ENCODE peak calls at places on chromosomes 13 and 19, in eight cellular contexts. One of them, this sample, is unnamed.

GRCh38 chr19:9877775-9878510 is 42.8 kb downstream of the PIN1 start:
- DNase-seq in KBM-7: no peak
- DNase-seq in HS-5: peak; percentile 80
- DNase-seq in Kasumi-1: no peak
- DNase-seq in stimulated activated CD4-positive, alpha-beta T cell treated with anti-CD3 and anti-CD28 coated beads, Interleukin-15, amount 100 ng/mL, for 24 hours: no peak
- DNase-seq in activated CD4-positive, alpha-beta T cell treated with anti-CD3 and anti-CD28 coated beads, Interleukin-2, amount 10 ng/mL, durations not matched to agents 7 days and 5 days: no peak
- DNase-seq in endothelial cell: no peak
- DNase-seq in HCEC 1CT: peak; percentile 72
- DNase-seq in this sample: no peak

GRCh38 chr19:12448808-12449207 is 8.0 kb upstream of the ZNF443 start:
- DNase-seq in endothelial cell: no peak
- DNase-seq in HS-5: no peak
- DNase-seq in Kasumi-1: no peak
- DNase-seq in HCEC 1CT: no peak
- DNase-seq in stimulated activated CD4-positive, alpha-beta T cell treated with anti-CD3 and anti-CD28 coated beads, Interleukin-15, amount 100 ng/mL, for 24 hours: no peak
- DNase-seq in KBM-7: no peak
- DNase-seq in activated CD4-positive, alpha-beta T cell treated with anti-CD3 and anti-CD28 coated beads, Interleukin-2, amount 10 ng/mL, durations not matched to agents 7 days and 5 days: no peak
- DNase-seq in this sample: no peak

GRCh38 chr13:94601446-94602431 is at the start of gene GPR180:
- DNase-seq in HS-5: peak; percentile 84
- DNase-seq in HCEC 1CT: peak; percentile 100
- DNase-seq in endothelial cell: peak; percentile 87
- DNase-seq in Kasumi-1: peak; percentile 99
- DNase-seq in KBM-7: peak; percentile 98
- DNase-seq in activated CD4-positive, alpha-beta T cell treated with anti-CD3 and anti-CD28 coated beads, Interleukin-2, amount 10 ng/mL, durations not matched to agents 7 days and 5 days: peak; percentile 95
- DNase-seq in stimulated activated CD4-positive, alpha-beta T cell treated with anti-CD3 and anti-CD28 coated beads, Interleukin-15, amount 100 ng/mL, for 24 hours: peak; percentile 95
- DNase-seq in this sample: peak; percentile 86

GRCh38 chr19:49502866-49503581 is 6.8 kb downstream of the RPS11 start:
- DNase-seq in endothelial cell: peak; percentile 35
- DNase-seq in stimulated activated CD4-positive, alpha-beta T cell treated with anti-CD3 and anti-CD28 coated beads, Interleukin-15, amount 100 ng/mL, for 24 hours: peak; percentile 54
- DNase-seq in KBM-7: peak; percentile 81
- DNase-seq in HS-5: no peak
- DNase-seq in Kasumi-1: peak; percentile 75
- DNase-seq in activated CD4-positive, alpha-beta T cell treated with anti-CD3 and anti-CD28 coated beads, Interleukin-2, amount 10 ng/mL, durations not matched to agents 7 days and 5 days: peak; percentile 68
- DNase-seq in HCEC 1CT: peak; percentile 59
- DNase-seq in this sample: no peak

GRCh38 chr19:34713262-34713637 is 20.8 kb upstream of the ZNF181 start:
- DNase-seq in activated CD4-positive, alpha-beta T cell treated with anti-CD3 and anti-CD28 coated beads, Interleukin-2, amount 10 ng/mL, durations not matched to agents 7 days and 5 days: no peak
- DNase-seq in KBM-7: no peak
- DNase-seq in HCEC 1CT: no peak
- DNase-seq in HS-5: no peak
- DNase-seq in stimulated activated CD4-positive, alpha-beta T cell treated with anti-CD3 and anti-CD28 coated beads, Interleukin-15, amount 100 ng/mL, for 24 hours: no peak
- DNase-seq in endothelial cell: no peak
- DNase-seq in Kasumi-1: no peak
- DNase-seq in this sample: no peak

GRCh38 chr13:51794959-51795358 is 9.0 kb downstream of the DHRS12 start:
- DNase-seq in endothelial cell: no peak
- DNase-seq in activated CD4-positive, alpha-beta T cell treated with anti-CD3 and anti-CD28 coated beads, Interleukin-2, amount 10 ng/mL, durations not matched to agents 7 days and 5 days: no peak
- DNase-seq in Kasumi-1: no peak
- DNase-seq in HS-5: no peak
- DNase-seq in stimulated activated CD4-positive, alpha-beta T cell treated with anti-CD3 and anti-CD28 coated beads, Interleukin-15, amount 100 ng/mL, for 24 hours: no peak
- DNase-seq in KBM-7: no peak
- DNase-seq in HCEC 1CT: no peak
- DNase-seq in this sample: no peak

GRCh38 chr13:114222461-114222968 is 12.2 kb upstream of the CDC16 start:
- DNase-seq in HS-5: no peak
- DNase-seq in HCEC 1CT: no peak
- DNase-seq in stimulated activated CD4-positive, alpha-beta T cell treated with anti-CD3 and anti-CD28 coated beads, Interleukin-15, amount 100 ng/mL, for 24 hours: no peak
- DNase-seq in Kasumi-1: no peak
- DNase-seq in endothelial cell: no peak
- DNase-seq in KBM-7: peak; percentile 75
- DNase-seq in activated CD4-positive, alpha-beta T cell treated with anti-CD3 and anti-CD28 coated beads, Interleukin-2, amount 10 ng/mL, durations not matched to agents 7 days and 5 days: no peak
- DNase-seq in this sample: no peak

GRCh38 chr13:33509642-33510229 is 224.2 kb upstream of the STARD13 start:
- DNase-seq in stimulated activated CD4-positive, alpha-beta T cell treated with anti-CD3 and anti-CD28 coated beads, Interleukin-15, amount 100 ng/mL, for 24 hours: no peak
- DNase-seq in HS-5: no peak
- DNase-seq in Kasumi-1: no peak
- DNase-seq in activated CD4-positive, alpha-beta T cell treated with anti-CD3 and anti-CD28 coated beads, Interleukin-2, amount 10 ng/mL, durations not matched to agents 7 days and 5 days: no peak
- DNase-seq in HCEC 1CT: no peak
- DNase-seq in endothelial cell: peak; percentile 28
- DNase-seq in KBM-7: peak; percentile 63
- DNase-seq in this sample: no peak

GRCh38 chr19:1829958-1830357 is 17.9 kb upstream of the ATP8B3 start:
- DNase-seq in HS-5: no peak
- DNase-seq in activated CD4-positive, alpha-beta T cell treated with anti-CD3 and anti-CD28 coated beads, Interleukin-2, amount 10 ng/mL, durations not matched to agents 7 days and 5 days: no peak
- DNase-seq in stimulated activated CD4-positive, alpha-beta T cell treated with anti-CD3 and anti-CD28 coated beads, Interleukin-15, amount 100 ng/mL, for 24 hours: no peak
- DNase-seq in KBM-7: no peak
- DNase-seq in Kasumi-1: no peak
- DNase-seq in HCEC 1CT: no peak
- DNase-seq in endothelial cell: no peak
- DNase-seq in this sample: no peak

GRCh38 chr13:111661052-111661451 is 340.6 kb downstream of the TEX29 start:
- DNase-seq in KBM-7: no peak
- DNase-seq in endothelial cell: no peak
- DNase-seq in HCEC 1CT: no peak
- DNase-seq in stimulated activated CD4-positive, alpha-beta T cell treated with anti-CD3 and anti-CD28 coated beads, Interleukin-15, amount 100 ng/mL, for 24 hours: no peak
- DNase-seq in HS-5: no peak
- DNase-seq in Kasumi-1: no peak
- DNase-seq in activated CD4-positive, alpha-beta T cell treated with anti-CD3 and anti-CD28 coated beads, Interleukin-2, amount 10 ng/mL, durations not matched to agents 7 days and 5 days: no peak
- DNase-seq in this sample: no peak

GRCh38 chr19:6059996-6060599 is 50.2 kb downstream of the RFX2 start:
- DNase-seq in Kasumi-1: no peak
- DNase-seq in endothelial cell: no peak
- DNase-seq in stimulated activated CD4-positive, alpha-beta T cell treated with anti-CD3 and anti-CD28 coated beads, Interleukin-15, amount 100 ng/mL, for 24 hours: no peak
- DNase-seq in KBM-7: peak; percentile 27
- DNase-seq in activated CD4-positive, alpha-beta T cell treated with anti-CD3 and anti-CD28 coated beads, Interleukin-2, amount 10 ng/mL, durations not matched to agents 7 days and 5 days: no peak
- DNase-seq in HS-5: no peak
- DNase-seq in HCEC 1CT: no peak
- DNase-seq in this sample: no peak

GRCh38 chr19:22603518-22604440 is 30.3 kb upstream of the ZNF492 start:
- DNase-seq in Kasumi-1: no peak
- DNase-seq in activated CD4-positive, alpha-beta T cell treated with anti-CD3 and anti-CD28 coated beads, Interleukin-2, amount 10 ng/mL, durations not matched to agents 7 days and 5 days: no peak
- DNase-seq in HS-5: no peak
- DNase-seq in endothelial cell: no peak
- DNase-seq in HCEC 1CT: no peak
- DNase-seq in stimulated activated CD4-positive, alpha-beta T cell treated with anti-CD3 and anti-CD28 coated beads, Interleukin-15, amount 100 ng/mL, for 24 hours: no peak
- DNase-seq in KBM-7: no peak
- DNase-seq in this sample: no peak

GRCh38 chr19:39677931-39678889 is 22.5 kb downstream of the LGALS16 start:
- DNase-seq in HS-5: no peak
- DNase-seq in stimulated activated CD4-positive, alpha-beta T cell treated with anti-CD3 and anti-CD28 coated beads, Interleukin-15, amount 100 ng/mL, for 24 hours: no peak
- DNase-seq in endothelial cell: no peak
- DNase-seq in Kasumi-1: no peak
- DNase-seq in activated CD4-positive, alpha-beta T cell treated with anti-CD3 and anti-CD28 coated beads, Interleukin-2, amount 10 ng/mL, durations not matched to agents 7 days and 5 days: no peak
- DNase-seq in HCEC 1CT: no peak
- DNase-seq in KBM-7: no peak
- DNase-seq in this sample: no peak

GRCh38 chr13:28375250-28375930 is 119.5 kb downstream of the FLT1 start:
- DNase-seq in HS-5: no peak
- DNase-seq in HCEC 1CT: no peak
- DNase-seq in stimulated activated CD4-positive, alpha-beta T cell treated with anti-CD3 and anti-CD28 coated beads, Interleukin-15, amount 100 ng/mL, for 24 hours: no peak
- DNase-seq in endothelial cell: no peak
- DNase-seq in Kasumi-1: no peak
- DNase-seq in KBM-7: no peak
- DNase-seq in activated CD4-positive, alpha-beta T cell treated with anti-CD3 and anti-CD28 coated beads, Interleukin-2, amount 10 ng/mL, durations not matched to agents 7 days and 5 days: no peak
- DNase-seq in this sample: no peak

GRCh38 chr13:109500146-109500773 is 286.1 kb downstream of the IRS2 start:
- DNase-seq in endothelial cell: peak; percentile 37
- DNase-seq in stimulated activated CD4-positive, alpha-beta T cell treated with anti-CD3 and anti-CD28 coated beads, Interleukin-15, amount 100 ng/mL, for 24 hours: no peak
- DNase-seq in KBM-7: no peak
- DNase-seq in Kasumi-1: no peak
- DNase-seq in HS-5: no peak
- DNase-seq in HCEC 1CT: peak; percentile 5
- DNase-seq in activated CD4-positive, alpha-beta T cell treated with anti-CD3 and anti-CD28 coated beads, Interleukin-2, amount 10 ng/mL, durations not matched to agents 7 days and 5 days: no peak
- DNase-seq in this sample: no peak

GRCh38 chr13:110319774-110320509 is 12.9 kb downstream of the COL4A2 start:
- DNase-seq in stimulated activated CD4-positive, alpha-beta T cell treated with anti-CD3 and anti-CD28 coated beads, Interleukin-15, amount 100 ng/mL, for 24 hours: peak; percentile 50
- DNase-seq in HS-5: no peak
- DNase-seq in KBM-7: no peak
- DNase-seq in activated CD4-positive, alpha-beta T cell treated with anti-CD3 and anti-CD28 coated beads, Interleukin-2, amount 10 ng/mL, durations not matched to agents 7 days and 5 days: peak; percentile 55
- DNase-seq in Kasumi-1: no peak
- DNase-seq in endothelial cell: peak; percentile 33
- DNase-seq in HCEC 1CT: peak; percentile 85
- DNase-seq in this sample: no peak

GRCh38 chr13:21603531-21604448 is at the start of gene MICU2:
- DNase-seq in HS-5: peak; percentile 53
- DNase-seq in activated CD4-positive, alpha-beta T cell treated with anti-CD3 and anti-CD28 coated beads, Interleukin-2, amount 10 ng/mL, durations not matched to agents 7 days and 5 days: peak; percentile 95
- DNase-seq in endothelial cell: peak; percentile 89
- DNase-seq in stimulated activated CD4-positive, alpha-beta T cell treated with anti-CD3 and anti-CD28 coated beads, Interleukin-15, amount 100 ng/mL, for 24 hours: peak; percentile 96
- DNase-seq in KBM-7: peak; percentile 96
- DNase-seq in HCEC 1CT: peak; percentile 91
- DNase-seq in Kasumi-1: peak; percentile 56
- DNase-seq in this sample: peak; percentile 82

GRCh38 chr19:14758816-14759215 is 19.5 kb downstream of the ADGRE2 start:
- DNase-seq in Kasumi-1: no peak
- DNase-seq in KBM-7: no peak
- DNase-seq in activated CD4-positive, alpha-beta T cell treated with anti-CD3 and anti-CD28 coated beads, Interleukin-2, amount 10 ng/mL, durations not matched to agents 7 days and 5 days: no peak
- DNase-seq in endothelial cell: no peak
- DNase-seq in HS-5: no peak
- DNase-seq in HCEC 1CT: no peak
- DNase-seq in stimulated activated CD4-positive, alpha-beta T cell treated with anti-CD3 and anti-CD28 coated beads, Interleukin-15, amount 100 ng/mL, for 24 hours: no peak
- DNase-seq in this sample: no peak

This sample was measured in progenitor cell of endocrine pancreas.